ENCODE peak calls at places on chromosomes 2 and 18, in eight cellular contexts. R is heart left ventricle; E is stomach; C is PC-9; B is neural progenitor cell; W is aorta; A is naive thymus-derived CD4-positive, alpha-beta T cell; N is uterus. H is an unnamed sample.

GRCh38 chr2:152611458-152612231 is 105.6 kb downstream of the PRPF40A start:
- DNase-seq in R (peak), E (no peak), C (no peak), B (no peak), W (no peak), A (no peak), N (peak), H (no peak)

GRCh38 chr2:233384017-233384416 is 29.7 kb downstream of the DGKD start:
- DNase-seq in R (no peak), E (no peak), C (no peak), B (no peak), W (no peak), A (no peak), N (no peak), H (no peak)

GRCh38 chr18:9323750-9324445 is 10.7 kb upstream of the TWSG1 start:
- DNase-seq in R (no peak), E (no peak), C (no peak), B (no peak), W (no peak), A (no peak), N (no peak), H (no peak)

GRCh38 chr2:133718688-133719201 is 150.5 kb upstream of the NCKAP5 start:
- DNase-seq in R (peak), E (no peak), C (no peak), B (no peak), W (no peak), A (no peak), N (no peak), H (no peak)

GRCh38 chr2:156145469-156145868 is 187.1 kb downstream of the NR4A2 start:
- DNase-seq in R (no peak), E (no peak), C (no peak), B (no peak), W (no peak), A (no peak), N (no peak), H (no peak)

GRCh38 chr2:220259656-220260055 is 632.2 kb downstream of the SLC4A3 start:
- DNase-seq in R (no peak), E (no peak), C (no peak), B (no peak), W (no peak), A (no peak), N (no peak), H (no peak)

GRCh38 chr18:616380-616995 is 19.7 kb downstream of the CLUL1 start:
- DNase-seq in R (no peak), E (no peak), C (no peak), B (peak), W (no peak), A (no peak), N (no peak), H (peak)

GRCh38 chr2:233807215-233807865 is 29.2 kb downstream of the MROH2A start:
- DNase-seq in R (no peak), E (peak), C (no peak), B (no peak), W (peak), A (peak), N (no peak), H (no peak)

GRCh38 chr2:215573495-215573894 is 137.6 kb upstream of the FN1 start:
- DNase-seq in R (no peak), E (no peak), C (no peak), B (no peak), W (no peak), A (no peak), N (no peak), H (no peak)

GRCh38 chr2:108492364-108492763 is 41.9 kb upstream of the LIMS1 start:
- DNase-seq in R (no peak), E (no peak), C (no peak), B (no peak), W (no peak), A (no peak), N (no peak), H (peak)

GRCh38 chr2:29463181-29463900 is 348.1 kb downstream of the CLIP4 start:
- DNase-seq in R (no peak), E (no peak), C (no peak), B (no peak), W (no peak), A (no peak), N (no peak), H (peak)

GRCh38 chr18:3447035-3447894 is 2.7 kb upstream of the TGIF1 start:
- DNase-seq in R (peak), E (peak), C (no peak), B (peak), W (peak), A (no peak), N (peak), H (peak)

GRCh38 chr18:79399275-79400081 is 3.7 kb downstream of the NFATC1 start:
- DNase-seq in R (peak), E (no peak), C (no peak), B (no peak), W (peak), A (no peak), N (no peak), H (no peak)
- H3K27ac ChIP-seq in R (peak), E (no peak), C (no peak), B (no peak), W (no peak), A (peak), N (peak), H (peak)

GRCh38 chr18:37424507-37424906 is 141.1 kb downstream of the CELF4 start:
- DNase-seq in R (no peak), E (no peak), C (no peak), B (no peak), W (no peak), A (no peak), N (no peak), H (no peak)
- H3K27ac ChIP-seq in R (no peak), E (no peak), C (no peak), B (no peak), W (no peak), A (no peak), N (no peak), H (no peak)

GRCh38 chr2:237517990-237518389 is 30.9 kb downstream of the MLPH start:
- DNase-seq in R (no peak), E (no peak), C (no peak), B (no peak), W (no peak), A (no peak), N (no peak), H (no peak)

GRCh38 chr2:237519506-237520245 is 32.6 kb downstream of the MLPH start:
- DNase-seq in R (no peak), E (no peak), C (no peak), B (no peak), W (no peak), A (no peak), N (no peak), H (no peak)

GRCh38 chr2:237515166-237515565 is 28.1 kb downstream of the MLPH start:
- DNase-seq in R (no peak), E (no peak), C (no peak), B (no peak), W (no peak), A (no peak), N (no peak), H (no peak)

GRCh38 chr2:237515621-237516275 is 28.7 kb downstream of the MLPH start:
- DNase-seq in R (no peak), E (no peak), C (no peak), B (no peak), W (no peak), A (no peak), N (no peak), H (no peak)

GRCh38 chr2:237517163-237517562 is 30.1 kb downstream of the MLPH start:
- DNase-seq in R (no peak), E (no peak), C (no peak), B (no peak), W (no peak), A (no peak), N (no peak), H (no peak)
- H3K27ac ChIP-seq in R (no peak), E (no peak), C (no peak), B (no peak), W (no peak), A (no peak), N (no peak), H (no peak)

GRCh38 chr2:8539743-8540551 is 141.9 kb upstream of the ID2 start:
- DNase-seq in R (peak), E (peak), C (peak), B (peak), W (peak), A (no peak), N (peak), H (peak)
- H3K27ac ChIP-seq in R (no peak), E (no peak), C (no peak), B (no peak), W (no peak), A (no peak), N (no peak), H (no peak)